ENCODE peak calls at places on chromosomes 11 and 22, in four cellular contexts. B is WTC11, Y is SK-N-SH, K is HepG2. I is an unnamed sample.

GRCh38 chr11:41499429-41499828 is 40.0 kb upstream of the LRRC4C start:
- DNase-seq in B (no peak), Y (no peak), K (no peak), I (no peak)

GRCh38 chr11:460331-461199 is 10.5 kb downstream of the PTDSS2 start:
- DNase-seq in B (no peak), Y (no peak), K (no peak), I (peak; percentile 70)

GRCh38 chr11:87970762-87971161 is 204.5 kb downstream of the RAB38 start:
- DNase-seq in B (no peak), Y (no peak), K (no peak), I (no peak)

GRCh38 chr11:75611823-75612222 is 49.8 kb downstream of the SERPINH1 start:
- DNase-seq in B (no peak), Y (no peak), K (no peak), I (no peak)

GRCh38 chr11:14974723-14975587 is 2.8 kb upstream of the CALCA start:
- DNase-seq in B (peak; percentile 85), Y (peak; percentile 65), K (peak; percentile 16), I (peak; percentile 41)

GRCh38 chr11:13229675-13230359 is 47.8 kb upstream of the BMAL1 start:
- DNase-seq in B (no peak), Y (no peak), K (no peak), I (no peak)

GRCh38 chr22:44942056-44942455 is 67.7 kb downstream of the PHF21B start:
- DNase-seq in B (no peak), Y (peak; percentile 81), K (no peak), I (no peak)

GRCh38 chr11:61554172-61554988 is 26.5 kb downstream of the SYT7 start:
- DNase-seq in B (no peak), Y (no peak), K (no peak), I (no peak)

GRCh38 chr22:50008151-50009040 is 4.2 kb downstream of the IL17REL start:
- DNase-seq in B (no peak), Y (peak; percentile 20), K (no peak), I (no peak)

GRCh38 chr11:76825726-76826396 is 34.9 kb upstream of the ACER3 start:
- DNase-seq in B (no peak), Y (no peak), K (no peak), I (no peak)

GRCh38 chr11:128424867-128425285 is 162.5 kb downstream of the ETS1 start:
- DNase-seq in B (no peak), Y (peak; percentile 37), K (peak; percentile 84), I (no peak)

GRCh38 chr22:40791241-40791640 is 27.9 kb downstream of the SLC25A17 start:
- DNase-seq in B (no peak), Y (no peak), K (no peak), I (no peak)

GRCh38 chr22:25775501-25775900 is 33.5 kb downstream of the MYO18B start:
- DNase-seq in B (peak; percentile 65), Y (peak; percentile 63), K (no peak), I (no peak)

GRCh38 chr11:109041876-109042275 is 377.0 kb downstream of the DDX10 start:
- DNase-seq in B (no peak), Y (no peak), K (no peak), I (no peak)

GRCh38 chr22:32473388-32473952 is 1.1 kb upstream of the FBXO7 start:
- DNase-seq in B (no peak), Y (peak; percentile 61), K (peak; percentile 76), I (peak; percentile 41)

GRCh38 chr11:103789957-103790356 is 246.5 kb upstream of the DDI1 start:
- DNase-seq in B (no peak), Y (no peak), K (no peak), I (no peak)

GRCh38 chr11:125426818-125427528 is 69.1 kb downstream of the FEZ1 start:
- DNase-seq in B (no peak), Y (no peak), K (no peak), I (no peak)

GRCh38 chr22:43945632-43946390 is 9.4 kb upstream of the SAMM50 start:
- DNase-seq in B (peak; percentile 75), Y (peak; percentile 79), K (peak; percentile 60), I (peak; percentile 71)

GRCh38 chr11:819943-820649 is 1.4 kb downstream of the PNPLA2 start:
- DNase-seq in B (peak; percentile 81), Y (peak; percentile 84), K (peak; percentile 94), I (peak; percentile 70)

GRCh38 chr11:2929880-2930704 is 872 bp upstream of the PHLDA2 start:
- DNase-seq in B (peak; percentile 58), Y (peak; percentile 76), K (peak; percentile 53), I (peak; percentile 76)

GRCh38 chr11:115503083-115503885 is 931 bp downstream of the CADM1 start:
- DNase-seq in B (peak; percentile 59), Y (peak; percentile 74), K (peak; percentile 51), I (no peak)

GRCh38 chr11:7278314-7278917 is 26.7 kb downstream of the SYT9 start:
- DNase-seq in B (peak; percentile 45), Y (peak; percentile 37), K (peak; percentile 10), I (peak; percentile 46)

GRCh38 chr22:50620861-50621490 is 7.0 kb downstream of the ARSA start:
- DNase-seq in B (no peak), Y (no peak), K (peak; percentile 25), I (no peak)

GRCh38 chr11:86931965-86932332 is 23.2 kb downstream of the FZD4 start:
- DNase-seq in B (no peak), Y (no peak), K (no peak), I (peak; percentile 82)
- TF ChIP-seq FOXJ3 in B (no peak), Y (no peak), K (no peak), I (no peak)

DNA sequence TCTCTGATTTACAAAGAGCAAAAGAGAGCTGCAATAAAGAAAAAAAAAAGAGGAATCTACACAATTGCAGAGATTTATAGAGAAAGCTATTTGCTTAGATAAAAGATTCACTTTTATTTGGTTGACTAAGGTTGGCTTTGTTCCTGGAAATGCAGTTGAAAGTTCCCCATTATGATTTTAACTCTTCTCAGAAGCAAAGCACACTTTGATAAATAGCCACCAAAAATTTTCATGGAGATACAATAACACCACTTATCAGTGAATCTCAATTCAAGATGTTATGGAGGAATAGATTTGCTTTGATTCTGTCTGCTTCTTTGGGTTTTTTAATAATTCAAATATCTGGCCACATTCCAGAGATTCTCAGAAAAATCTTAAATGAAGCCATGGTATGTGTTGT is 88.5 kb upstream of the ANO3 start:
- DNase-seq in B (no peak), Y (no peak), K (no peak), I (no peak)
- TF ChIP-seq FOXJ3 in B (no peak), Y (no peak), K (no peak), I (no peak)

GRCh38 chr22:31122196-31122531 is 602 bp upstream of the INPP5J start:
- DNase-seq in B (no peak), Y (no peak), K (no peak), I (no peak)

GRCh38 chr22:31123292-31123602 is 481 bp downstream of the INPP5J start:
- DNase-seq in B (no peak), Y (no peak), K (no peak), I (no peak)

GRCh38 chr22:31121403-31121802 is 1.4 kb upstream of the INPP5J start:
- DNase-seq in B (no peak), Y (no peak), K (no peak), I (no peak)

GRCh38 chr22:31124290-31124689 is 1.5 kb downstream of the INPP5J start:
- DNase-seq in B (no peak), Y (no peak), K (no peak), I (no peak)

DNA sequence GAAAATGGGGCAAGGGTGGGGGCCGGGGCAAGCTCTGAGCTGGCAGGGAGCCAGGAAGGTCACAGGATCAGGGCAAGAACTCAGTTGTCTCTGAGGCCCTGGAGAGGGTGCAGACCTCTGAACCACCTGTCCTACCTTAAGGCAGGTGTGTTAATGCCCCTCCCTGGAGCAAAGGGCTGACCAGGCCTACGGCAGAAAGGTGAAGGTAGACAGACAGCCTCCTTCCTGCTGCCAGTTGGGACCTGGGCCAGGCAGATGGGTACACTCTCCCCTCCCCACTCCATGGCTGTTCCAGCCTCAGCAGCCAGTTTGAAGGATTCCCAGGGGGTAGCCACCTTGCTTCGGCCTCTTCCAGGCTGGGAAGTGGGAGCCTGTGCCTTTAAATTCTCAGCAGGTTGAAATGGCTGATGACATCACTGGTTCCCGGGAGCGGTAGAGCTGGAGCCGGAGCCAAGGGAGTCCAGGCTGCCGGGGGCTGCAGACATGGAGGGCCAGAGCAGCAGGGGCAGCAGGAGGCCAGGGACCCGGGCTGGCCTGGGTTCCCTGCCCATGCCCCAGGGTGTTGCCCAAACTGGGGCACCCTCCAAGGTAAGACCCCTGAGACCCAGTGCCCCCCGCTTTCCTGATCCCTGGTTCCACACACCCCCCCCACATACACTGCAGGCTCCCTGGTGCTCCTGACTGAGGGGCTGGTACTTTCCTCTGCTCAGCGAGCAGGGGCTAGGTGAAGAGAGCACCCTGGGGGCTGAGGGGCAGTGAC is at the start of gene INPP5J:
- DNase-seq in B (peak; percentile 65), Y (peak; percentile 90), K (peak; percentile 44), I (no peak)
- TF ChIP-seq FOXJ3 in B (no peak), Y (no peak), K (no peak), I (no peak)

GRCh38 chr11:101327908-101328307 is 198.3 kb upstream of the PGR start:
- DNase-seq in B (no peak), Y (no peak), K (no peak), I (no peak)

GRCh38 chr11:101326141-101326540 is 196.5 kb upstream of the PGR start:
- DNase-seq in B (no peak), Y (no peak), K (no peak), I (no peak)

GRCh38 chr11:101321222-101321621 is 191.6 kb upstream of the PGR start:
- DNase-seq in B (peak; percentile 13), Y (no peak), K (no peak), I (no peak)

DNA sequence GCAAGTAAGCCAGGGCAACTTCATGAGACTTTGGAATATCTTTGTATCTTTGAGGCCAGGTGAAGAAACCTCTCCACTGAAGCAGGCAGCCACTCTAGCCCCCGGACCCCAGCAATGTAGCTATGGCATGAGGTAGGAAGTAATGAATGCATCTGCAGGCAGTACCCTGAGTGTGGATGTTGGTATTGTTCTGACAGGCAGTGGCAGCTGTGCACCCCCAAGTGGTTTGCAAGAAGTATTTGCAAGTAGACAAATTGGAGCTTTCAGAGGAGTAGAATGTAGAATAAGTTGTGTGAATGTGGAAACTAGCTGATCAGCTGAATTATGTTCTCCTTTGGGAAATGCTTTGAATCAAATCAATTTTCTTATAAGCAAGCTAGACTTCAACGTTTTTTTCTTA is 194.4 kb upstream of the PGR start:
- DNase-seq in B (peak; percentile 21), Y (no peak), K (no peak), I (no peak)
- TF ChIP-seq FOXJ3 in B (no peak), Y (no peak), K (no peak), I (no peak)

DNA sequence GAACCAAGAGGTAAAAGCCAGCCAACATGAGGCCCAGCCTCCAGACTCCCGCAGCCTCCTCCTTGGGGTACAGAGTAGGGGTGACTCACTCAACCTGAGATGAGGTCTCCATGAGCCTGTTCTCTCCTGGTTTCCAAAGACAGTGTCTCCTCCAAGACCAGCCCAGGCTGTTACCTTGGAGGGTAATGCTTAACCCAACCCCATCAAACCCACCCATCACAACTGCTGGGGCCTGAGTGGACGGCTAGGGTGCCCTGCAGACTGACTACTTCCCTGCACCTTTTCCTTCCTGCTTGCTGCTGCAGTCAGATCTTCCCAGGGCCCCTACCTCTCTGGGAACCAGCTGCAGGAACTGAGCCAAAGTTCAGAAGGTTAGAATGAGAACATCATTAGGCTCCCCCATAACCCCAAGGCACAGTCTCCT is 5.1 kb upstream of the NOL12 start:
- DNase-seq in B (no peak), Y (no peak), K (no peak), I (no peak)
- TF ChIP-seq FOXJ3 in B (no peak), Y (no peak), K (no peak), I (no peak)

GRCh38 chr11:17786824-17787525 is 52.4 kb downstream of the KCNC1 start:
- DNase-seq in B (no peak), Y (no peak), K (no peak), I (peak; percentile 14)
- TF ChIP-seq FOXJ3 in B (no peak), Y (no peak), K (no peak), I (no peak)